ENCODE peak calls at places on chromosomes 4 and X, in seven cellular contexts. D is pancreas, P is MM.1S, O is cardiac muscle cell, Y is hepatocyte, C is lower lobe of right lung, F is brain microvascular endothelial cell. X is an unnamed sample.

GRCh38 chrX:106170318-106170717 is 2.2 kb downstream of the PWWP3B start:
- DNase-seq in D (peak; percentile 21), P (peak; percentile 36), O (peak; percentile 49), Y (peak; percentile 21), C (no peak), F (peak; percentile 33), X (peak; percentile 27)

GRCh38 chr4:179272282-179272681 is 1830.0 kb upstream of the AGA start:
- DNase-seq in D (no peak), P (no peak), O (no peak), Y (no peak), C (no peak), F (no peak), X (no peak)

GRCh38 chrX:21153503-21153902 is 220.7 kb upstream of the CNKSR2 start:
- DNase-seq in D (no peak), P (no peak), O (peak; percentile 42), Y (peak; percentile 6), C (no peak), F (peak; percentile 23), X (no peak)

GRCh38 chrX:110791206-110791605 is 4.4 kb downstream of the CHRDL1 start:
- DNase-seq in D (no peak), P (no peak), O (no peak), Y (no peak), C (no peak), F (no peak), X (no peak)

GRCh38 chr4:2927016-2927695 is 36.0 kb downstream of the NOP14 start:
- DNase-seq in D (peak; percentile 11), P (no peak), O (no peak), Y (no peak), C (peak; percentile 33), F (no peak), X (no peak)

GRCh38 chr4:89277412-89277811 is 30.2 kb downstream of the GPRIN3 start:
- DNase-seq in D (no peak), P (no peak), O (no peak), Y (no peak), C (no peak), F (peak; percentile 2), X (peak; percentile 36)

GRCh38 chr4:72557021-72557420 is 12.0 kb downstream of the ADAMTS3 start:
- DNase-seq in D (no peak), P (no peak), O (peak; percentile 53), Y (no peak), C (no peak), F (no peak), X (no peak)

GRCh38 chr4:188403272-188403671 is 264.0 kb downstream of the TRIML1 start:
- DNase-seq in D (no peak), P (no peak), O (peak; percentile 15), Y (no peak), C (no peak), F (no peak), X (no peak)

GRCh38 chr4:8290701-8290970 is 21.1 kb downstream of the HTRA3 start:
- DNase-seq in D (no peak), P (no peak), O (no peak), Y (no peak), C (peak; percentile 26), F (no peak), X (no peak)

GRCh38 chrX:106894978-106895452 is 8.1 kb downstream of the RIPPLY1 start:
- DNase-seq in D (no peak), P (no peak), O (peak; percentile 72), Y (peak; percentile 47), C (no peak), F (peak; percentile 56), X (peak; percentile 77)

GRCh38 chr4:80221161-80221560 is 23.9 kb downstream of the PRDM8 start:
- DNase-seq in D (no peak), P (peak; percentile 33), O (peak; percentile 57), Y (peak; percentile 15), C (no peak), F (no peak), X (no peak)

GRCh38 chr4:25913851-25914669 is at the start of gene SMIM20:
- DNase-seq in D (peak; percentile 93), P (peak; percentile 90), O (peak; percentile 94), Y (peak; percentile 96), C (peak; percentile 93), F (peak; percentile 77), X (peak; percentile 65)

GRCh38 chrX:102964941-102965340 is 27.9 kb downstream of the RAB40AL start:
- DNase-seq in D (peak; percentile 52), P (no peak), O (no peak), Y (no peak), C (no peak), F (no peak), X (no peak)

GRCh38 chr4:5051210-5051691 is at the start of gene STK32B:
- DNase-seq in D (peak; percentile 30), P (peak; percentile 55), O (peak; percentile 84), Y (peak; percentile 76), C (peak; percentile 65), F (peak; percentile 83), X (peak; percentile 50)
- TF ChIP-seq CTCF in D (no peak), P (no peak), O (no peak), Y (no peak), C (no peak), F (peak; percentile 29), X (no peak)

DNA sequence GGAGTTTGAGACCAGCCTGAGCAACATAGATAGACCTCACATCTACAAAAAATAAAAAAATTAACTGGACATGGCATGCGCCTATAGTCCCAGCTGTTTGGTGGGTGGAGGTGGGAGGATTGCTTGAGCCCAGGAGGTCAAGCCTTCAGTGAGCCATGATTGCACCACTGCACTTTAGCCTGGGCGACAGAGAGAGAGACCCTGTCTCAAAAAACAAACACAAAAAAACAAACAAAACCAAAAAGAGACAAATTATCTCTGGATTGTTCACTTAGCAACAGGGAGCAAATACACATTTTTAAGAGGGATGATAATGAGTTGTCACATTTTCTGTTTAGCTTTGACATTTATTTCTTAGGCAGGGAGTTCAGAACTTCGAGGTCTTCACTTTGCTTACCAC is 155.4 kb downstream of the CEP135 start:
- DNase-seq in D (no peak), P (no peak), O (no peak), Y (no peak), C (no peak), F (no peak), X (no peak)
- H3K27me3 ChIP-seq in D (no peaks in the 10 kb centered on the region), P (no peaks in the 10 kb centered on the region), O (no peaks in the 10 kb centered on the region), Y (no peaks in the 10 kb centered on the region), C (no peaks in the 10 kb centered on the region), F (no peaks in the 10 kb centered on the region), X (no peaks in the 10 kb centered on the region)

DNA sequence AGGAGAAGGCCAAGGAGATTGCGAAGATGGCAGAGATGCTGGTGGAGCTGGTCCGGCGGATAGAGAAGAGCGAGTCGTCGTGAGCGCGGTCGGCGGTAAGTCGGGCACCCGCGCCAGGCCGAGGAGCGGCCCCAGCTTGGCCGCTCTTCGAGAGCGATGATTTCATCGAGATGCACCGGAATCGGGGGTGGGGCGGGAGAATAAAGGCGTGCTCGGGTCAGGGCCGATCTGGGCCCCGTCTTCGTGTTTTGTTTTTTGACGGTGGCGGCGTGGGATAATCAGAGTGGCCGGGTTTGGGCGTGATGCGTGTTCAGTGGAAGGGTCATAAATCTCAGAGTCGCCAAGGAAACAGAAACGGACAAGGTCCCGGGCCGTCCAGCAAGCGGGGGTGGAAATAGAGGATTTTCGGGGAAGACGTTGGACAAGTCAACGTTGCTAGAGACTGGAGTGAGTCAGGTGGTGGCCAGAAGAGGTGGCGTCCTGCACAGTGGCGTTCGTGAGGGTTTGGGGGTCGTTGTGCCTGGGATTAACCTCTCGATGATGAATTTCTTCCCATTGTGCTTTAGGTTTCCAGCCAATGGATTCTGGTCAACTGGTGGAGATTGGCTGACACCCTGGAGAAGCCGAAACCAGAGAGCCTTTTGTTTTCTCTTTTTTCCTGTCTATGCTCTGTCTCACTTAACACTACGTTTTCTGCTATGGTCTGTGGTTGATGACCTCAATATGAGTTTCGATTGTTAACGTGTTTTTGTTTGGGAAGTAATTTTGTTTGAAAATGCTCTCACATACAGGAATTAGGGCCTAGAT is 882 bp downstream of the MRFAP1 start:
- DNase-seq in D (peak; percentile 50), P (peak; percentile 55), O (peak; percentile 52), Y (peak; percentile 75), C (peak; percentile 68), F (peak; percentile 10), X (peak; percentile 48)
- H3K4me3 ChIP-seq in D (peak overlapping the region; percentile 67), P (peak overlapping the region; percentile 79), O (peak overlapping the region; percentile 96), Y (peak overlapping the region; percentile 71), C (peak overlapping the region; percentile 92), F (peak overlapping the region; percentile 92), X (peak overlapping the region; percentile 90)

GRCh38 chr4:175953960-175954521 is 111.6 kb upstream of the WDR17 start:
- DNase-seq in D (no peak), P (peak; percentile 65), O (no peak), Y (no peak), C (no peak), F (no peak), X (no peak)
- TF ChIP-seq CTCF in D (no peak), P (peak; percentile 63), O (no peak), Y (no peak), C (no peak), F (peak; percentile 31), X (no peak)

DNA sequence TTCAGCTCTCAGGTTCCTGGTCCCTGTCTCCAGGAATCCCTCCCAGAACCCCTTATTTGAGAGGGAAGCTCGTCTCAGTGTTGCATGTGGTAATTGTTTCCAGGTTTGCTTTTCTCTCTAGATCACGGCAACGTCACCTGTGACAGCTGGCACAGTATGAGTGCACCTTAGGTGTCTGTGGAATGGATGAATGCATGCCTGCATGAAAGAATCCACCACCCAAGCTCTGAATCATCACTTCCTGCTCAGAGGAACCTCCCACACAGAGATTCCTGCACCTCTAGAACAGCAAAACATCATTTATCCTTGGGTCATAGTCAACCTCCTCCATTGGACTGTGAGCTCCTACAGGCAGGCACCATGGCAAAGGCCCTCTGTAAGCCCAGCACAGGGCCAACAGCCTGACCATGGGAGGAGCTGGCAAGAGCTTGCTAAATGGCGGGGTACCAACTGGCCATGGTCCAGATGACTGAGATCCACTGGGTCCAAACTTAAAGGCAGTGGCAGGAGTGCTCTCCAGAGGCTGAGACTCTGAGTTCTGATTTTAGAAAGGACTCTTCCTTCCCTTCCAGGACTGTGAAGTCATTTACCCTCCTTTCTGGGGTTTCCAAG is 116.2 kb downstream of the SLC2A9 start:
- DNase-seq in D (no peak), P (no peak), O (peak; percentile 14), Y (no peak), C (no peak), F (no peak), X (peak; percentile 89)
- H3K27me3 ChIP-seq in D (no peaks in the 10 kb centered on the region), P (no peaks in the 10 kb centered on the region), O (no peaks in the 10 kb centered on the region), Y (no peaks in the 10 kb centered on the region), C (no peaks in the 10 kb centered on the region), F (no peaks in the 10 kb centered on the region), X (no peaks in the 10 kb centered on the region)

DNA sequence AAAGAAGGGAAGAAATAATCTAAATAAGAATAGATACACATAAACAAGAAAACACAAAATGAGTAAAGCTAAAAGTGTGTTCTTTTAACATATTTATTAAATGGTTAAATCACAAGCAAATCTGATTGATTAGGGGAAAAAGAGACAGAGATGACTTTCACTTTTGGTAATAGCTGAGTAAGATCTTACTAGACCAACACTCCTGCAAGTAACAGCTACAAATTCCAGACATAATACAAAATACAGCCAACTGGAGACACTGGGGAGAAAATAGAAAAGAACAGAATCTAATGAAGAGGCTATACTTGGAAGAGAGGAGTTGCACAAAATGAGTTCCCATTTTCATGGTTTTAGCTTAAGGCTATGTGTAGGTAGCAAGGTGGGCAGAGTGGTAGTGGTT is 33.6 kb downstream of the OR13H1 start:
- DNase-seq in D (no peak), P (no peak), O (no peak), Y (no peak), C (no peak), F (no peak), X (no peak)
- H3K4me3 ChIP-seq in D (no peak overlapping the region), P (no peak overlapping the region), O (peak overlapping the region; percentile 70), Y (peak overlapping the region; percentile 46), C (no peak overlapping the region), F (no peak overlapping the region), X (no peak overlapping the region)